ENCODE peak calls at places on chromosomes 11 and 22, in five cellular contexts. M, Q, S, G and B are unnamed samples.

GRCh38 chr22:31818481-31819392 is 64.9 kb downstream of the DEPDC5 start:
- DNase-seq in M (no peak), Q (no peak), S (no peak), G (no peak), B (no peak)

GRCh38 chr11:19978668-19979518 is 181.4 kb downstream of the DBX1 start:
- DNase-seq in M (peak; percentile 84), Q (no peak), S (no peak), G (peak; percentile 64), B (no peak)

GRCh38 chr11:120540744-120541143 is 29.2 kb downstream of the GRIK4 start:
- DNase-seq in M (no peak), Q (no peak), S (no peak), G (no peak), B (no peak)

GRCh38 chr11:60116996-60117790 is 28.7 kb downstream of the MS4A2 start:
- DNase-seq in M (no peak), Q (no peak), S (no peak), G (no peak), B (no peak)

GRCh38 chr11:130103296-130103814 is 33.7 kb downstream of the APLP2 start:
- DNase-seq in M (peak; percentile 75), Q (no peak), S (no peak), G (peak; percentile 99), B (no peak)

GRCh38 chr22:45064313-45065268 is 54.8 kb upstream of the PHF21B start:
- DNase-seq in M (peak; percentile 42), Q (no peak), S (no peak), G (peak; percentile 42), B (no peak)

GRCh38 chr22:32487021-32487420 is 12.4 kb downstream of the FBXO7 start:
- DNase-seq in M (no peak), Q (no peak), S (no peak), G (no peak), B (no peak)

GRCh38 chr11:114379394-114380069 is 20.8 kb downstream of the C11orf71 start:
- DNase-seq in M (no peak), Q (no peak), S (no peak), G (no peak), B (no peak)

GRCh38 chr22:32527756-32528155 is 53.1 kb downstream of the FBXO7 start:
- DNase-seq in M (no peak), Q (no peak), S (no peak), G (no peak), B (no peak)